ENCODE peak calls at places on chromosomes 2 and 18, in five cellular contexts. M, Y, T, V and P are unnamed samples.

GRCh38 chr18:77065221-77065981 is 67.2 kb downstream of the MBP start:
- DNase-seq in V (peak), Y (no peak), M (peak), T (no peak), P (peak)

GRCh38 chr2:219634951-219635751 is 7.7 kb downstream of the SLC4A3 start:
- DNase-seq in T (no peak), M (no peak), V (no peak), Y (no peak), P (no peak)

GRCh38 chr2:174465327-174465726 is 21.5 kb downstream of the GPR155 start:
- DNase-seq in T (peak), Y (no peak), M (no peak), V (peak), P (no peak)

GRCh38 chr2:43227830-43228280 is 1.4 kb upstream of the ZFP36L2 start:
- DNase-seq in T (no peak), V (no peak), Y (no peak), M (peak), P (peak)

GRCh38 chr2:226874749-226875148 is 38.9 kb downstream of the RHBDD1 start:
- DNase-seq in M (no peak), V (no peak), Y (no peak), T (no peak), P (no peak)

GRCh38 chr2:37181726-37182684 is 6.5 kb downstream of the SULT6B1 start:
- DNase-seq in M (no peak), V (no peak), Y (no peak), T (no peak), P (no peak)

GRCh38 chr2:211901226-211901625 is 637.4 kb downstream of the ERBB4 start:
- DNase-seq in Y (no peak), T (no peak), V (no peak), M (no peak), P (no peak)

GRCh38 chr2:40213071-40213470 is 238.8 kb downstream of the SLC8A1 start:
- DNase-seq in M (peak), Y (no peak), T (no peak), V (peak), P (no peak)

GRCh38 chr18:28357785-28358401 is 181.0 kb upstream of the CDH2 start:
- DNase-seq in V (peak), Y (no peak), T (peak), M (peak), P (no peak)
- TF ChIP-seq CTCF in V (no peak), Y (peak), T (peak), M (peak), P (no peak)

GRCh38 chr18:48042431-48042830 is 112.0 kb upstream of the SMAD2 start:
- DNase-seq in T (no peak), Y (no peak), V (no peak), M (no peak), P (no peak)
- TF ChIP-seq CTCF in T (no peak), Y (no peak), V (no peak), M (no peak), P (no peak)

DNA sequence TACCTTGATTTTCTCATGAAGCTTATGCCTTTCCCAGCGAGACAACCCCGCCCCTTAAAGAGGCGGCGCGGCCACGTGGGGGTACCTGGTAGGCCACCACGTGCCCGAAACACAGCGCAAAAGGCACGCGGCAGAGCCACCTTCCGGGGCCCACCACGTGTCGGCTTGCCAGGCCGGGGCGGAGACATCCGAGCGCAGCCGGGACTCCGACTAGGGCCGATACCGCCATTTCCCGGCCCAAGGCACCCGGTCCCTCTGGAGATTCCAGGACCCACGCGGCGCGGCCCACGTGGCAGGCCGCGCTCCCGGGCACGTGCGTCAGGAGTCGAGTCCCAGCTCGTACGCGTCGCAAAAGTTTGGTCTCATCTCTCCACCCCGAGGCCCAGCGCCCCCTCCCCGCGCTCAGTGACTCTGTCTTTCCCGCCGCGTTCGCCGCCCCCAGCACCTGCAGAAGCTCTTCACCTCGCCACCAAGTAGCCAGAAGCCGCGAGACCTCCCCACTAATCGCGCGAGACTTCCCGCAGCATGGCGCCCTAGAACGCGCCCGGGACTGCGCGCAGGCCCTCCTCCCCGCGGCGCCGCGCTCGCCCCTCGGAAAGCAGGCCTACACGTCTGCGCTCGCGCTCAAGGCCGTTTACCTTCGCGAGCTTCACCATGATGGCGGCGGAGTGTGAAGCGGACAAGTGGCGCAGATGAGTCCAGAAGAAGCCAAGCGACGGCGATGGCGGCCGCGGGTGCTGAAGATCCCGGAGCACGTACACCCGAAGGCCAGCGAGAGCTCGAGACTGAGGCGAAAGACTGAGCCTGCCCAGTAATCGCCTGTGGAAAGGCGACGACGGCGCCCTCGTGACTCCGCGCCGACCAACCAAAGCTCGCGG is at the start of gene NCL:
- DNase-seq in V (peak), Y (peak), T (peak), M (peak), P (peak)
- TF ChIP-seq CTCF in V (no peak), Y (no peak), T (no peak), M (no peak), P (no peak)

GRCh38 chr2:143623270-143623669 is 494.1 kb downstream of the ARHGAP15 start:
- DNase-seq in V (no peak), Y (no peak), M (no peak), T (no peak), P (no peak)
- TF ChIP-seq CTCF in V (no peak), Y (no peak), M (no peak), T (no peak), P (no peak)

DNA sequence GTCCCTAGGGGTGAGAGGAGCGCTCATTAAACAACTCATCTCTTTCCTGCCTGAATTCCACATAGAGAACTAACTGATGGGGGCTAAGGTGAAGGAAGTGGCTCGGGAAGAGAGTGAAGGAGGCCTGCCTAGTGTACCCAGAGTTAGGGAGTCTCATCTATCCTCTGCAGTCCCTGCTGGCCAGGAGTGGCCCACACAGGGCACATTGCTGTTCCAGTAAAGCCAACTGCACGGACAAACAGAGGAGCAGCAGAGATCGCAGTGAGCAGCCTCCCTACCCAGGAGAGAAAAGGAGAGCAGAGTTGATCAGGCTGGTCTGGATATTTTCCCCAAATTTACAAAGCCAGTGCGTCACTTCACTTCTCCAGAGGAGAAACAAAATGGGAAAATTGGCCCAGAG is 16.9 kb upstream of the FN1 start:
- DNase-seq in Y (no peak), V (no peak), M (no peak), T (peak), P (no peak)
- TF ChIP-seq CTCF in Y (no peak), V (no peak), M (no peak), T (no peak), P (no peak)